ENCODE peak calls at places on chromosomes 12 and 14, in six cellular contexts. X is adrenal gland, F is aorta, Y is SJCRH30, N is cardiac muscle cell, B is endothelial cell of umbilical vein. U is an unnamed sample. For H3K4me1 and H3K27me3, the result is how much of the 10 kb centered on the place peaks cover.

GRCh38 chr14:20631023-20631820 is 10.3 kb downstream of the OR6S1 start:
- DNase-seq in X (peak), F (no peak), Y (peak), N (peak), B (peak), U (peak)

GRCh38 chr12:47361389-47362031 is 281.8 kb upstream of the AMIGO2 start:
- DNase-seq in X (no peak), F (no peak), Y (peak), N (no peak), B (no peak), U (peak)

GRCh38 chr12:65511134-65511912 is 232.8 kb downstream of the MSRB3 start:
- DNase-seq in X (no peak), F (peak), Y (no peak), N (no peak), B (peak), U (no peak)

GRCh38 chr12:58976146-58976545 is 55.8 kb upstream of the LRIG3 start:
- DNase-seq in X (no peak), F (no peak), Y (no peak), N (no peak), B (no peak), U (no peak)

GRCh38 chr14:32584079-32584478 is 255.0 kb downstream of the AKAP6 start:
- DNase-seq in X (no peak), F (no peak), Y (no peak), N (no peak), B (no peak), U (no peak)

GRCh38 chr14:104142136-104143041 is 4.0 kb downstream of the KIF26A start:
- DNase-seq in X (peak), F (no peak), Y (no peak), N (no peak), B (no peak), U (no peak)

GRCh38 chr12:2719405-2719804 is 75.4 kb upstream of the FKBP4 start:
- DNase-seq in X (no peak), F (no peak), Y (no peak), N (no peak), B (no peak), U (no peak)

GRCh38 chr12:29796823-29797263 is 13.1 kb upstream of the TMTC1 start:
- DNase-seq in X (peak), F (no peak), Y (peak), N (peak), B (peak), U (no peak)

GRCh38 chr12:59067068-59067467 is 146.8 kb upstream of the LRIG3 start:
- DNase-seq in X (no peak), F (no peak), Y (peak), N (peak), B (peak), U (no peak)

GRCh38 chr12:15620726-15621125 is 168.5 kb downstream of the EPS8 start:
- DNase-seq in X (no peak), F (no peak), Y (no peak), N (no peak), B (peak), U (no peak)

GRCh38 chr14:68124885-68125731 is 305.5 kb downstream of the RAD51B start:
- DNase-seq in X (peak), F (no peak), Y (peak), N (peak), B (no peak), U (no peak)

GRCh38 chr12:12684375-12685106 is 11.4 kb downstream of the GPR19 start:
- DNase-seq in X (peak), F (peak), Y (peak), N (peak), B (peak), U (peak)

GRCh38 chr14:104879201-104879982 is 14.3 kb downstream of the CEP170B start:
- DNase-seq in X (no peak), F (no peak), Y (peak), N (no peak), B (no peak), U (no peak)

GRCh38 chr14:29741909-29742401 is 185.7 kb downstream of the PRKD1 start:
- DNase-seq in X (peak), F (no peak), Y (peak), N (peak), B (peak), U (no peak)

GRCh38 chr12:4445156-4446020 is at the start of gene FGF6:
- DNase-seq in X (peak), F (no peak), Y (no peak), N (no peak), B (no peak), U (no peak)

GRCh38 chr14:101151226-101151929 is 247.9 kb upstream of the RTL1 start:
- DNase-seq in X (no peak), F (no peak), Y (no peak), N (no peak), B (no peak), U (no peak)

GRCh38 chr14:60665178-60665555 is 15.9 kb upstream of the SIX1 start:
- DNase-seq in X (no peak), F (no peak), Y (peak), N (no peak), B (no peak), U (no peak)

GRCh38 chr12:115755061-115755751 is 522.3 kb downstream of the MED13L start:
- DNase-seq in X (no peak), F (no peak), Y (no peak), N (no peak), B (no peak), U (no peak)

GRCh38 chr12:109264095-109264942 is 44.8 kb downstream of the FOXN4 start:
- DNase-seq in X (peak), F (peak), Y (peak), N (peak), B (peak), U (peak)

GRCh38 chr12:107178776-107179175 is 85.4 kb upstream of the CRY1 start:
- DNase-seq in X (no peak), F (no peak), Y (no peak), N (no peak), B (no peak), U (no peak)

GRCh38 chr14:99568567-99569560 is 35.1 kb downstream of the CCDC85C start:
- DNase-seq in X (peak), F (no peak), Y (peak), N (peak), B (peak), U (peak)

GRCh38 chr14:65479386-65479785 is 66.9 kb downstream of the FUT8 start:
- DNase-seq in X (no peak), F (no peak), Y (no peak), N (no peak), B (no peak), U (no peak)

GRCh38 chr12:5200276-5201087 is 156.8 kb downstream of the KCNA5 start:
- DNase-seq in X (peak), F (peak), Y (peak), N (no peak), B (peak), U (peak)

GRCh38 chr12:94507455-94507854 is 47.8 kb upstream of the CEP83 start:
- DNase-seq in X (no peak), F (no peak), Y (no peak), N (no peak), B (no peak), U (no peak)

GRCh38 chr12:132618683-132619043 is at the start of gene P2RX2:
- DNase-seq in X (no peak), F (no peak), Y (no peak), N (no peak), B (no peak), U (no peak)

GRCh38 chr12:89742337-89743022 is 33.8 kb upstream of the ATP2B1 start:
- DNase-seq in X (no peak), F (no peak), Y (no peak), N (no peak), B (no peak), U (no peak)
- H3K4me1 ChIP-seq in X (under half), F (under half), Y (under half), N (under half), B (under half), U (under half)

DNA sequence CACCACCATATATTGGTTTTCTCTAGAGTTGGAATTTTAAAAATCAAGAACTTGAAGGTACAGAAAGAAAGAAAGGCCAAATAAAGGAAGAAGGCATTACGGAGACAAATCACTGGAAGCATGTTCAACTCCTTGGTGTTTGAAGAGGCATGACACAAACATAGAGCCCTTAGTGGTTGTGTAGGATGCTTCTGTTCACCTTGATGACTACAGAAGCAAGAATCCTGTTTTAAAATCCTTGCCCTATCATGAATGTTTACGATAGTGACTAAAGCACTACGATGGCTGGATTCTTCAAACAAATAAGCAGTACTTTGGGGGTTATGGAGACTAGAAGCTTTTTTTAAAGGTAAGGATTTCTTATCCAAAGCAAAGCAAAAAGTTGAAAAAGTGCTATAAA is 10.3 kb upstream of the ISM2 start:
- DNase-seq in X (no peak), F (no peak), Y (no peak), N (no peak), B (no peak), U (no peak)
- H3K27ac ChIP-seq in X (no peak), F (no peak), Y (no peak), N (no peak), B (no peak), U (no peak)

GRCh38 chr14:75858375-75858774 is 123.4 kb downstream of the TGFB3 start:
- DNase-seq in X (no peak), F (no peak), Y (no peak), N (no peak), B (no peak), U (no peak)
- H3K27me3 ChIP-seq in X (under half), F (under half), Y (under half), N (under half), B (under half), U (under half)

GRCh38 chr12:80894179-80894578 is 43.6 kb downstream of the LIN7A start:
- DNase-seq in X (no peak), F (no peak), Y (no peak), N (no peak), B (no peak), U (no peak)

GRCh38 chr12:80895240-80895639 is 42.5 kb downstream of the LIN7A start:
- DNase-seq in X (no peak), F (no peak), Y (no peak), N (no peak), B (no peak), U (no peak)

DNA sequence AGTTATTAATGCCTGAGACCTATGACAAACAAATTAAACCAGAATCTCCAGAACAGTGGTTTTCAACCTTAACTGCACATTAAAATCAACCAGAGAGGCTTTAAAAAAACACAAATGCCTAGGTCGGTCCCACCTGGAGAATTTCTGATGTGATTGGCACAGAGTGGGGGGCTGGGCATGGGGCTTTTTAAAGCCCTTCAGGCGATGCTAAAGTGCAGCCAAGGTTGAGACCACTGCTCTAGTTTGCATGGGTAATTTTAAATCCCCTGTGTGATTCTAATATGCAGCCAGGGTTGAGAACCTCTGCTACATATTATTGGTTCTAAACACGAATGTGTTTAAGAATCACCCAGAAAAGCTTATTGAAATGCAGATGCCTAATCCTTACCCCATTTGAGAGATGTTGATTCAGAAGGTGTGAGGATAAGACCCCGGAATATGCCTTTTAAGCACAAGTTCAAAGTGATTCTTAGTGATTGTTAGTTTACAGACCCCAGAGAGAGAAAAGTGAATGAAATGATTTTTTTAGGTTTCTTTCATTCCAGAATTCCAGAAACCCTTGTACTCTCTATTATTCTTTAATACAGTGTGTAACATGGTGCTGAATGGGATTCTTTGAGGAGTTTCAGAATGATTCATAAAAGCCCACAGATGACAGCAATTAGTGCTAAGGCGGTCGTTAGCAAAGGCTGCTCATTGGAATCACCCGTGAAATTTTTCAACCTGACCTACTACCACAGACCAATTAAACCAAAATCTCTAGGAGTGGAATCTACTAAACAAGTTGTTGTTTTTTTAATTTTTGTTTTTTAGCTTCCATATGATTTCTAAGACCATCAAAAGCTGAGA is 44.9 kb downstream of the LIN7A start:
- DNase-seq in X (no peak), F (no peak), Y (no peak), N (no peak), B (no peak), U (no peak)
- H3K4me1 ChIP-seq in X (under half), F (under half), Y (under half), N (under half), B (under half), U (under half)

DNA sequence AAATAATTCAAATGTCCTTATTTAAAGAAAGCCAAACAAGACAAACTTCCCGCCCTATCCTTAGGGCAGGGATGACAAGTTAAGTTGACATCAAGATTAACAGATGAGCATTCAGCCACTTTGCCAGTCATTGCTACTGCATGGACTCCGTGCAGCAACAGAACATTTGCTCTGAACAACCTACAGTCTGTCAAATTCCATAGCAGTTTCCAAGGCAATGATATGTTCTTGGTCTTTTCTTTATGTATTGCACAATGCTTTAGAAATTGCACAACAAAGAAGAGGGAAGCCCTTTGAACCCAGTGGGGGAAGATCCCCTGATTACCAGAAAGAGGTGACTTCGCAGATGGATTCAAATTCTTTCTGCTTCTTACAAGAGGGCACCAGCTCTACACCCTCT is 269.8 kb downstream of the BCAT1 start:
- DNase-seq in X (no peak), F (no peak), Y (no peak), N (peak), B (no peak), U (no peak)
- H3K27ac ChIP-seq in X (no peak), F (no peak), Y (no peak), N (no peak), B (no peak), U (no peak)

GRCh38 chr12:76111209-76111749 is 26.8 kb upstream of the NAP1L1 start:
- DNase-seq in X (no peak), F (no peak), Y (no peak), N (no peak), B (no peak), U (no peak)

GRCh38 chr12:76103958-76104357 is 19.5 kb upstream of the NAP1L1 start:
- DNase-seq in X (no peak), F (no peak), Y (no peak), N (no peak), B (no peak), U (no peak)

GRCh38 chr12:76109879-76110278 is 25.4 kb upstream of the NAP1L1 start:
- DNase-seq in X (no peak), F (no peak), Y (no peak), N (peak), B (no peak), U (no peak)

GRCh38 chr12:76106631-76107030 is 22.1 kb upstream of the NAP1L1 start:
- DNase-seq in X (no peak), F (no peak), Y (no peak), N (no peak), B (no peak), U (peak)

DNA sequence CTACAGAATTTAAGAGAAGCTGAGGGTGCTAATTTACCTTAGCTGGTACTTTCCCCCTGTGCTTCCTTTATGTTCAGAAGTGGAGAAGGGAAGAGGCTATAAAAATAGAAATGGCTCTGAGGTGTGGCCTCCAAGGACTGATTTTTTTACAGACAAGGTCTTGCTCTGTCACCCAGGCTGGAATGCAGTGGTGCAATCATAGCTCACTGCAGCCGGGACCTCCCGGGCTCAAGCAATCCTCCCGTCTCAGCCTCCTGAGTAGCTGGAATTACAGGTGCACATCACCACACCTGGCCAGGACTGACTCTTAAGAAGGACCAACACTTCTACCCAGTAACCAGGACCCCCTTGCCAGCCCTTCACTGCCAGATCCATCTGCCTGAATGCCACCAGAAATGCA is 23.9 kb upstream of the NAP1L1 start:
- DNase-seq in X (no peak), F (no peak), Y (no peak), N (no peak), B (no peak), U (no peak)
- H3K27me3 ChIP-seq in X (under half), F (under half), Y (under half), N (under half), B (under half), U (under half)

U was measured in small intestine.